ENCODE peak calls at places on chromosomes 4 and X, in seven cellular contexts. E is AG04449, W is hepatocyte, Z is right lobe of liver, A is SK-N-SH, M is esophagus muscularis mucosa, D is BJ. G is an unnamed sample.
A peak's percentile ranks its signal among the peaks of the same experiment; 100 is the strongest.

GRCh38 chr4:7336067-7336569 is 98.6 kb downstream of the PSAPL1 start:
- DNase-seq in E (no peak), W (no peak), Z (no peak), A (no peak), M (no peak), D (no peak), G (no peak)

GRCh38 chr4:11416071-11416766 is 12.5 kb downstream of the HS3ST1 start:
- DNase-seq in E (no peak), W (no peak), Z (no peak), A (no peak), M (no peak), D (no peak), G (no peak)

GRCh38 chr4:120139392-120139791 is 72.7 kb upstream of the MAD2L1 start:
- DNase-seq in E (no peak), W (no peak), Z (no peak), A (no peak), M (no peak), D (no peak), G (no peak)

GRCh38 chr4:79247695-79248394 is 78.0 kb downstream of the NAA11 start:
- DNase-seq in E (no peak), W (no peak), Z (no peak), A (no peak), M (no peak), D (no peak), G (no peak)

GRCh38 chr4:164952551-164952950 is 24.9 kb downstream of the TRIM61 start:
- DNase-seq in E (no peak), W (no peak), Z (no peak), A (no peak), M (no peak), D (no peak), G (no peak)

GRCh38 chrX:56029188-56029587 is 203.0 kb upstream of the KLF8 start:
- DNase-seq in E (no peak), W (no peak), Z (no peak), A (no peak), M (no peak), D (no peak), G (no peak)

GRCh38 chr4:80128941-80129340 is 55.9 kb upstream of the ANTXR2 start:
- DNase-seq in E (no peak), W (no peak), Z (no peak), A (no peak), M (no peak), D (no peak), G (no peak)

GRCh38 chrX:22699591-22700091 is 300.1 kb upstream of the DDX53 start:
- DNase-seq in E (peak; percentile 77), W (no peak), Z (no peak), A (no peak), M (no peak), D (no peak), G (no peak)

GRCh38 chrX:39174761-39175417 is 373.6 kb downstream of the MID1IP1 start:
- DNase-seq in E (no peak), W (peak; percentile 34), Z (peak; percentile 45), A (no peak), M (no peak), D (no peak), G (no peak)
- H3K4me3 ChIP-seq in E (no peak overlapping the region), W (no peak overlapping the region), Z (no peak overlapping the region), A (no peak overlapping the region), M (peak overlapping the region; percentile 38), D (no peak overlapping the region), G (no peak overlapping the region)

GRCh38 chr4:74108457-74109115 is 9.6 kb upstream of the CXCL2 start:
- DNase-seq in E (no peak), W (no peak), Z (no peak), A (no peak), M (no peak), D (no peak), G (no peak)
- TF ChIP-seq CTCF in E (no peak), W (no peak), Z (no peak), A (no peak), M (no peak), D (no peak), G (no peak)

GRCh38 chr4:85823295-85823694 is 348.3 kb downstream of the ARHGAP24 start:
- DNase-seq in E (no peak), W (no peak), Z (no peak), A (peak; percentile 36), M (no peak), D (no peak), G (no peak)

GRCh38 chr4:85829276-85830051 is 354.5 kb downstream of the ARHGAP24 start:
- DNase-seq in E (no peak), W (peak; percentile 23), Z (no peak), A (no peak), M (no peak), D (no peak), G (peak; percentile 79)

GRCh38 chr4:85828295-85828910 is 353.5 kb downstream of the ARHGAP24 start:
- DNase-seq in E (no peak), W (no peak), Z (no peak), A (no peak), M (no peak), D (no peak), G (no peak)

GRCh38 chr4:85824166-85824945 is 349.4 kb downstream of the ARHGAP24 start:
- DNase-seq in E (no peak), W (no peak), Z (no peak), A (no peak), M (no peak), D (no peak), G (no peak)

GRCh38 chr4:85825937-85826678 is 351.2 kb downstream of the ARHGAP24 start:
- DNase-seq in E (no peak), W (peak; percentile 68), Z (peak; percentile 65), A (peak; percentile 8), M (no peak), D (no peak), G (peak; percentile 100)
- H3K4me3 ChIP-seq in E (no peak overlapping the region), W (no peak overlapping the region), Z (no peak overlapping the region), A (no peak overlapping the region), M (no peak overlapping the region), D (no peak overlapping the region), G (peak overlapping the region; percentile 12)

GRCh38 chrX:17588303-17588702 is 149.0 kb upstream of the SCML1 start:
- DNase-seq in E (no peak), W (no peak), Z (no peak), A (no peak), M (no peak), D (no peak), G (no peak)

GRCh38 chrX:17595456-17596035 is 141.7 kb upstream of the SCML1 start:
- DNase-seq in E (no peak), W (no peak), Z (no peak), A (no peak), M (no peak), D (peak; percentile 39), G (no peak)

GRCh38 chrX:17590892-17591740 is 146.2 kb upstream of the SCML1 start:
- DNase-seq in E (no peak), W (peak; percentile 68), Z (peak; percentile 47), A (peak; percentile 49), M (no peak), D (no peak), G (no peak)

GRCh38 chrX:17591741-17592110 is 145.6 kb upstream of the SCML1 start:
- DNase-seq in E (no peak), W (no peak), Z (no peak), A (no peak), M (no peak), D (no peak), G (peak; percentile 31)

GRCh38 chrX:17592117-17592516 is 145.2 kb upstream of the SCML1 start:
- DNase-seq in E (no peak), W (no peak), Z (no peak), A (no peak), M (no peak), D (no peak), G (no peak)
- TF ChIP-seq CTCF in E (no peak), W (no peak), Z (no peak), A (no peak), M (no peak), D (no peak), G (no peak)

GRCh38 chrX:150572206-150572605 is 3.8 kb downstream of the MTM1 start:
- DNase-seq in E (no peak), W (no peak), Z (no peak), A (no peak), M (no peak), D (no peak), G (no peak)
- H3K4me3 ChIP-seq in E (no peak overlapping the region), W (no peak overlapping the region), Z (no peak overlapping the region), A (no peak overlapping the region), M (no peak overlapping the region), D (no peak overlapping the region), G (no peak overlapping the region)

GRCh38 chr4:113276448-113277158 is 227.2 kb downstream of the ANK2 start:
- DNase-seq in E (no peak), W (peak; percentile 7), Z (no peak), A (no peak), M (no peak), D (no peak), G (no peak)

GRCh38 chr4:113272523-113272922 is 223.1 kb downstream of the ANK2 start:
- DNase-seq in E (no peak), W (no peak), Z (no peak), A (no peak), M (no peak), D (no peak), G (peak; percentile 41)

GRCh38 chr4:113278324-113278934 is 229.0 kb downstream of the ANK2 start:
- DNase-seq in E (no peak), W (peak; percentile 89), Z (peak; percentile 54), A (peak; percentile 62), M (no peak), D (no peak), G (no peak)
- TF ChIP-seq CTCF in E (peak; percentile 95), W (peak; percentile 88), Z (peak; percentile 60), A (peak; percentile 94), M (peak; percentile 67), D (peak; percentile 93), G (peak; percentile 98)

DNA sequence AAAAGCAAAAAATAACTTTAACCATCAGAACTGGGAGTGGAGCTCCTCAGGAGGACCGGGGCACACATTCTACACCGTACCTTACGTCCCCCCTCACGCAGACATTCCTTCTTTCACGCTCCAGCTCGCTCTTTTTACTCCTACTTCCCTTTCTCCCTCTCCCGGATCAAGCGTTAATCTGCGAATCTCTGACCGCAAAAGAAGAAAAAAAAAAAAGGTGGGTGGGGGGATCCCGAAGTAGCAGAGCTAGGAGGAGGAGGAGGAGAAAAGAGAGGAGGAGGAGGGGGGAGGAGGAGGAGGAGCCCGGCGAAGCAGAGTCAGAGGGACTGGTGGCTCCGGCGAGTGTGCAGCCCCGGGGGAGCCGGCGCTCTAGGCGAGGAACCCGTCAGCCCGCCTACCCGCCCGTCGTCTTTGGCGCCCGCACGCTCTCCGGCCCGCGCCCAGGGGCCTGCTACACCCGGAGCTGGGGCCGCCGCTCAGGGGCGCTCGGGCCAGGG is at the start of gene NHSL2:
- DNase-seq in E (no peak), W (peak; percentile 32), Z (no peak), A (no peak), M (no peak), D (no peak), G (no peak)
- H3K4me3 ChIP-seq in E (peak within 1 kb of the TSS; percentile 44), W (peak within 1 kb of the TSS; percentile 16), Z (peak within 1 kb of the TSS; percentile 33), A (no peak within 1 kb of the TSS), M (peak within 1 kb of the TSS; percentile 60), D (peak within 1 kb of the TSS; percentile 38), G (peak within 1 kb of the TSS; percentile 53)

GRCh38 chr4:152356428-152357034 is 179.4 kb downstream of the FBXW7 start:
- DNase-seq in E (peak; percentile 12), W (no peak), Z (no peak), A (no peak), M (no peak), D (no peak), G (no peak)
- TF ChIP-seq CTCF in E (no peak), W (peak; percentile 9), Z (peak; percentile 9), A (peak; percentile 35), M (no peak), D (peak; percentile 3), G (no peak)

G was measured in epithelial cell of proximal tubule.